ENCODE peak calls at places on chromosomes 11 and 22, in six cellular contexts. K is thyroid gland; L is stromal cell of bone marrow; X is activated T-helper 1 cell treated with anti-CD3 and anti-CD28 coated beads, Interleukin-12 subunit alpha, Interleukin-12 subunit beta, Interleukin-2, Interleukin-4 antibody, amounts not matched to agents 30 ng/mL and 10 ng/mL and 1 ng/mL, durations not matched to agents 14 hours and 24 hours and 36 hours; J is activated T-cell treated with anti-CD3 and anti-CD28 coated beads, Interleukin-2, amount 50 U/mL, for 72 hours; V is neuronal stem cell. N is an unnamed sample.
A peak's percentile ranks its signal among the peaks of the same experiment; 100 is the strongest.

GRCh38 chr11:19953342-19953741 is 206.9 kb downstream of the DBX1 start:
- DNase-seq in J (no peak), X (no peak), K (peak; percentile 20), V (no peak), L (peak; percentile 49), N (no peak)

GRCh38 chr11:60769273-60769672 is 12.6 kb downstream of the MS4A15 start:
- DNase-seq in L (no peak), K (no peak), V (no peak), J (no peak), X (no peak), N (no peak)

GRCh38 chr11:118845369-118845768 is 38.3 kb upstream of the CXCR5 start:
- DNase-seq in V (no peak), K (no peak), L (no peak), X (no peak), J (peak; percentile 52), N (no peak)

GRCh38 chr11:1937616-1938342 is 9.4 kb upstream of the MRPL23 start:
- DNase-seq in J (no peak), K (no peak), L (no peak), V (no peak), X (no peak), N (no peak)

GRCh38 chr11:65112551-65113360 is 1.1 kb downstream of the TM7SF2 start:
- DNase-seq in L (no peak), J (peak; percentile 76), K (peak; percentile 76), V (no peak), X (peak; percentile 69), N (no peak)

GRCh38 chr22:37933711-37934376 is 19.6 kb downstream of the C22orf23 start:
- DNase-seq in V (peak; percentile 82), X (peak; percentile 78), L (peak; percentile 80), J (peak; percentile 86), K (peak; percentile 92), N (peak; percentile 64)

GRCh38 chr11:103284260-103284659 is 175.0 kb downstream of the DYNC2H1 start:
- DNase-seq in J (no peak), K (no peak), V (no peak), L (no peak), X (no peak), N (no peak)

GRCh38 chr11:56700242-56700918 is 1.5 kb downstream of the OR9G1 start:
- DNase-seq in K (no peak), L (no peak), X (no peak), V (no peak), J (no peak), N (no peak)

GRCh38 chr22:37242395-37242918 is 1.6 kb downstream of the RAC2 start:
- DNase-seq in V (no peak), X (peak; percentile 91), J (peak; percentile 95), L (no peak), K (peak; percentile 36), N (no peak)

GRCh38 chr11:13434247-13435205 is 28.5 kb downstream of the BTBD10 start:
- DNase-seq in X (no peak), K (no peak), V (no peak), L (no peak), J (no peak), N (no peak)

GRCh38 chr22:24329453-24329852 is 58.8 kb downstream of the SPECC1L start:
- DNase-seq in K (no peak), X (no peak), J (no peak), V (no peak), L (no peak), N (no peak)

GRCh38 chr11:96755752-96756151 is 365.9 kb downstream of the JRKL start:
- DNase-seq in V (no peak), K (no peak), X (no peak), L (no peak), J (no peak), N (no peak)

GRCh38 chr11:95968585-95968984 is 44.7 kb upstream of the MTMR2 start:
- DNase-seq in L (peak; percentile 3), J (no peak), K (no peak), V (no peak), X (no peak), N (no peak)

GRCh38 chr11:78801161-78801884 is 226.7 kb upstream of the NARS2 start:
- DNase-seq in L (peak; percentile 99), X (no peak), J (no peak), K (peak; percentile 79), V (no peak), N (peak; percentile 88)

GRCh38 chr11:86574493-86575207 is 97.8 kb downstream of the ME3 start:
- DNase-seq in X (no peak), V (no peak), L (no peak), J (no peak), K (no peak), N (no peak)

GRCh38 chr11:111977141-111978027 is 40.2 kb downstream of the DIXDC1 start:
- DNase-seq in V (peak; percentile 46), K (peak; percentile 88), X (no peak), L (no peak), J (peak; percentile 18), N (no peak)